ENCODE peak calls at places on chromosomes 11 and 22, in five cellular contexts. One of them, this sample, is unnamed.

GRCh38 chr11:38256436-38256835 is 1658.4 kb upstream of the RAG2 start:
- DNase-seq in Peyer's patch: no peak
- DNase-seq in OCI-LY7: no peak
- DNase-seq in fibroblast of villous mesenchyme: no peak
- DNase-seq in GM12865: no peak
- DNase-seq in this sample: no peak

GRCh38 chr11:117597083-117597482 is 199.9 kb downstream of the DSCAML1 start:
- DNase-seq in Peyer's patch: peak; percentile 52
- DNase-seq in OCI-LY7: peak; percentile 30
- DNase-seq in fibroblast of villous mesenchyme: peak; percentile 43
- DNase-seq in GM12865: peak; percentile 70
- DNase-seq in this sample: no peak

GRCh38 chr11:85718991-85719807 is 33.2 kb upstream of the CCDC89 start:
- DNase-seq in Peyer's patch: no peak
- DNase-seq in OCI-LY7: no peak
- DNase-seq in fibroblast of villous mesenchyme: peak; percentile 89
- DNase-seq in GM12865: no peak
- DNase-seq in this sample: peak; percentile 98

GRCh38 chr11:34004226-34004625 is 47.3 kb upstream of the CAPRIN1 start:
- DNase-seq in Peyer's patch: no peak
- DNase-seq in OCI-LY7: no peak
- DNase-seq in fibroblast of villous mesenchyme: no peak
- DNase-seq in GM12865: no peak
- DNase-seq in this sample: no peak

GRCh38 chr11:120400564-120401364 is 64.6 kb downstream of the ARHGEF12 start:
- DNase-seq in Peyer's patch: peak; percentile 64
- DNase-seq in OCI-LY7: no peak
- DNase-seq in fibroblast of villous mesenchyme: peak; percentile 99
- DNase-seq in GM12865: peak; percentile 18
- DNase-seq in this sample: peak; percentile 95

GRCh38 chr11:45661417-45662055 is 3.9 kb downstream of the CHST1 start:
- DNase-seq in Peyer's patch: no peak
- DNase-seq in OCI-LY7: no peak
- DNase-seq in fibroblast of villous mesenchyme: no peak
- DNase-seq in GM12865: no peak
- DNase-seq in this sample: no peak

GRCh38 chr11:116657842-116658825 is 114.7 kb downstream of the BUD13 start:
- DNase-seq in Peyer's patch: no peak
- DNase-seq in OCI-LY7: no peak
- DNase-seq in fibroblast of villous mesenchyme: no peak
- DNase-seq in GM12865: no peak
- DNase-seq in this sample: no peak

GRCh38 chr11:32374261-32374711 is 61.1 kb downstream of the WT1 start:
- DNase-seq in Peyer's patch: no peak
- DNase-seq in OCI-LY7: peak; percentile 47
- DNase-seq in fibroblast of villous mesenchyme: peak; percentile 30
- DNase-seq in GM12865: peak; percentile 80
- DNase-seq in this sample: no peak

GRCh38 chr22:19645391-19645790 is 68.9 kb upstream of the SEPTIN5 start:
- DNase-seq in Peyer's patch: peak; percentile 25
- DNase-seq in OCI-LY7: no peak
- DNase-seq in fibroblast of villous mesenchyme: no peak
- DNase-seq in GM12865: no peak
- DNase-seq in this sample: no peak

GRCh38 chr22:43446037-43446803 is 34.4 kb downstream of the MPPED1 start:
- DNase-seq in Peyer's patch: peak; percentile 6
- DNase-seq in OCI-LY7: no peak
- DNase-seq in fibroblast of villous mesenchyme: peak; percentile 1
- DNase-seq in GM12865: no peak
- DNase-seq in this sample: no peak

GRCh38 chr11:62687508-62688396 is 1.6 kb downstream of the LRRN4CL start:
- DNase-seq in Peyer's patch: no peak
- DNase-seq in OCI-LY7: no peak
- DNase-seq in fibroblast of villous mesenchyme: no peak
- DNase-seq in GM12865: no peak
- DNase-seq in this sample: no peak

GRCh38 chr11:17742019-17742418 is 7.4 kb downstream of the KCNC1 start:
- DNase-seq in Peyer's patch: no peak
- DNase-seq in OCI-LY7: no peak
- DNase-seq in fibroblast of villous mesenchyme: no peak
- DNase-seq in GM12865: no peak
- DNase-seq in this sample: no peak

GRCh38 chr11:64770120-64770519 is 8.2 kb downstream of the SF1 start:
- DNase-seq in Peyer's patch: no peak
- DNase-seq in OCI-LY7: no peak
- DNase-seq in fibroblast of villous mesenchyme: no peak
- DNase-seq in GM12865: no peak
- DNase-seq in this sample: no peak

GRCh38 chr11:2789331-2789730 is 89.5 kb upstream of the KCNQ1OT1 start:
- DNase-seq in Peyer's patch: peak; percentile 21
- DNase-seq in OCI-LY7: no peak
- DNase-seq in fibroblast of villous mesenchyme: no peak
- DNase-seq in GM12865: no peak
- DNase-seq in this sample: no peak

GRCh38 chr11:104291646-104292045 is 127.7 kb upstream of the PDGFD start:
- DNase-seq in Peyer's patch: no peak
- DNase-seq in OCI-LY7: no peak
- DNase-seq in fibroblast of villous mesenchyme: no peak
- DNase-seq in GM12865: no peak
- DNase-seq in this sample: no peak

GRCh38 chr22:28547132-28547842 is 132.4 kb downstream of the TTC28 start:
- DNase-seq in Peyer's patch: no peak
- DNase-seq in OCI-LY7: no peak
- DNase-seq in fibroblast of villous mesenchyme: peak; percentile 67
- DNase-seq in GM12865: no peak
- DNase-seq in this sample: no peak

GRCh38 chr11:126697937-126698336 is 302.6 kb downstream of the KIRREL3 start:
- DNase-seq in Peyer's patch: no peak
- DNase-seq in OCI-LY7: no peak
- DNase-seq in fibroblast of villous mesenchyme: no peak
- DNase-seq in GM12865: no peak
- DNase-seq in this sample: no peak

GRCh38 chr11:76978239-76978638 is 56.0 kb upstream of the B3GNT6 start:
- DNase-seq in Peyer's patch: no peak
- DNase-seq in OCI-LY7: no peak
- DNase-seq in fibroblast of villous mesenchyme: no peak
- DNase-seq in GM12865: no peak
- DNase-seq in this sample: no peak

GRCh38 chr22:45094081-45094720 is 69.5 kb upstream of the NUP50 start:
- DNase-seq in Peyer's patch: no peak
- DNase-seq in OCI-LY7: no peak
- DNase-seq in fibroblast of villous mesenchyme: no peak
- DNase-seq in GM12865: no peak
- DNase-seq in this sample: no peak

DNA sequence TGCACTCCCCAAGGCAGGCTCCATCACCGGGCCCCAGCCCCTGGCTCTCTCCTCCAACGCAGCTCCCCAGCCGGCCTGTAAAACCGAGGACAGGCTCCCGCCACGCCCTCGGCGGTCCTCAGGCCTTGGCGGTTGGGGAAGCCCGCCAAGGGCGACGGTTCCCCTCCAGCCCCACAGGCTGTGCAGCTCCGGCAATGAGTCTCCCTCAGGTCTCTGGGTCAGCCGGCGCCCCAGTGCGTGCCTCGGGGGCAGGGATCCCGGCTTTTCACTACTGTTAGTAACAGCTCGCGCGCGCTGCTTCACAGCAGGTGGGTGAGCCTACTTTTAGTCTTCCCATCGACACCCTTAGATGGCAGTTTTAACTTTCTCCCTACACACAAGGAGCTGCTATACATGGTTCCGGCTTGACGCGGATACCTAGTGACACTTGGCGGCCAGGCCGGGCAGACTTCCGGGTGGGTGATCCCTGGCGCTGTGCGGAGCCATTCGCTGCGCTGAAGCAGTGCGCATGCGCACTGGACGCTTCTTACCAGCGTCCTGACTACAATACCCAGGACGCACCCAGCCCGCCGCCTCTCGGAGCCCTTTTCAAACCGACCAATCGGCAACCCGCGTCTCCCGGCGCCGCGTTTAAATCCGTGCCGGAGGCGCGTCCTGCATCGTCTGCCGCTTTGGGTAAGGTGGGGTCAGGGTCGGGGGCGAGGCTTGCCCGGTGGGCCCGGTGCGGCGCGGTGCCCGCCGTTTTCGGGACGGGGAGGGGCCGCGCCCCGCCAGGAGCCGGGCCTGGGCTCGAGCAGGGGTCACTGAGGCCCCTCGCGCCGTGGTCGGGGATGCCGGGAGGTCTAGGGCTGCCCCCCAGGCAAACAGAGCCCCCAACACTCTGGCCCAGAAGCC is at the start of gene GTSE1:
- DNase-seq in Peyer's patch: peak; percentile 99
- DNase-seq in OCI-LY7: peak; percentile 99
- DNase-seq in fibroblast of villous mesenchyme: peak; percentile 97
- DNase-seq in GM12865: peak; percentile 99
- DNase-seq in this sample: peak; percentile 61
- TF ChIP-seq CTCF in Peyer's patch: peak; percentile 47
- TF ChIP-seq CTCF in OCI-LY7: peak; percentile 38
- TF ChIP-seq CTCF in fibroblast of villous mesenchyme: peak; percentile 10
- TF ChIP-seq CTCF in GM12865: peak; percentile 29
- TF ChIP-seq CTCF in this sample: peak; percentile 30

GRCh38 chr22:36026741-36027140 is 1.9 kb downstream of the RBFOX2 start:
- DNase-seq in Peyer's patch: no peak
- DNase-seq in OCI-LY7: peak; percentile 40
- DNase-seq in fibroblast of villous mesenchyme: peak; percentile 69
- DNase-seq in GM12865: no peak
- DNase-seq in this sample: no peak
- H3K4me3 ChIP-seq in Peyer's patch: peak overlapping the region; percentile 94
- H3K4me3 ChIP-seq in OCI-LY7: peak overlapping the region; percentile 96
- H3K4me3 ChIP-seq in fibroblast of villous mesenchyme: peak overlapping the region; percentile 96
- H3K4me3 ChIP-seq in GM12865: no peak overlapping the region
- H3K4me3 ChIP-seq in this sample: peak overlapping the region; percentile 71

GRCh38 chr22:39927544-39927943 is 26.7 kb downstream of the GRAP2 start:
- DNase-seq in Peyer's patch: no peak
- DNase-seq in OCI-LY7: no peak
- DNase-seq in fibroblast of villous mesenchyme: no peak
- DNase-seq in GM12865: no peak
- DNase-seq in this sample: no peak
- TF ChIP-seq CTCF in Peyer's patch: no peak
- TF ChIP-seq CTCF in OCI-LY7: peak; percentile 57
- TF ChIP-seq CTCF in fibroblast of villous mesenchyme: peak; percentile 17
- TF ChIP-seq CTCF in GM12865: peak; percentile 2
- TF ChIP-seq CTCF in this sample: no peak

GRCh38 chr11:134047586-134047999 is 21.3 kb upstream of the JAM3 start:
- DNase-seq in Peyer's patch: peak; percentile 70
- DNase-seq in OCI-LY7: no peak
- DNase-seq in fibroblast of villous mesenchyme: peak; percentile 87
- DNase-seq in GM12865: no peak
- DNase-seq in this sample: no peak

GRCh38 chr11:134044514-134045284 is 24.2 kb upstream of the JAM3 start:
- DNase-seq in Peyer's patch: no peak
- DNase-seq in OCI-LY7: no peak
- DNase-seq in fibroblast of villous mesenchyme: no peak
- DNase-seq in GM12865: no peak
- DNase-seq in this sample: no peak

GRCh38 chr11:134045799-134046635 is 22.9 kb upstream of the JAM3 start:
- DNase-seq in Peyer's patch: no peak
- DNase-seq in OCI-LY7: no peak
- DNase-seq in fibroblast of villous mesenchyme: peak; percentile 31
- DNase-seq in GM12865: no peak
- DNase-seq in this sample: no peak

GRCh38 chr11:134048028-134048427 is 20.8 kb upstream of the JAM3 start:
- DNase-seq in Peyer's patch: no peak
- DNase-seq in OCI-LY7: no peak
- DNase-seq in fibroblast of villous mesenchyme: no peak
- DNase-seq in GM12865: no peak
- DNase-seq in this sample: no peak

DNA sequence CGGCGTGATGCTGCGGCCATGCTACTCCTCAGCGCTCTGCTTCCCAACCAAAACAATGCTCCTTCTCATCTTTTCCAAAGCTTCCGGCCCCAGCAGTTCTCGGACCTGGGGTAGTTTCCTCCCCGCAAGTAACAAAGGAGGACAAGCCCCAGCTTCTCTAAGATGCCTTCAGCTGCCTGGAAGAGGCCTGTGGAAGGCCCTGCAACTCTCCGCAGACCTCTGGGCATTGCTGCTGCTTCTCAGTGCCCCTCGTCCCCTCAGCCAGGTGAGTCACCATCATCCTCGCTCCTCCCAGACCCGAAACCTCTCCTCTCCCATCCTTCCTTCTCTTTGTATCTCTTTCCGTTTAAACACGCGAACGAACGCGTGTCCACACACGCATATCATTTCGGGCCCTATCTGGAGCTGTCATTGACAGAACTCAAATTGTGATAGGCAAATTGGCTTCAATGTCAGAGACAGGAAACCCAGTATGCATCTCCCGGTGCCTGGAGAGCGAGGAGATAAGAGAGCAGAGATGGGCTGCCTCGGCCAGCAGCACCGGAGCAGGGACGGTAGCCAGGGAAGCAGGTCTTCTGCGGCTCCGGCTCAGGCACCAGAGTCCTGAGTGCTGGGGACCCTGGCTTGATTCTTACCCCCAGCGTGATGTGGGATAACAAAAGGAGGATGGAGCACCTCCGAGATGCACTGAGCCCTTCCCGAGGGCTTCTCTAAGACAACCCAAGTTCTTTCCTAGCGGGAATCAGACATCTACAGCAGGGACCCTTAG is 22.0 kb upstream of the JAM3 start:
- DNase-seq in Peyer's patch: no peak
- DNase-seq in OCI-LY7: no peak
- DNase-seq in fibroblast of villous mesenchyme: no peak
- DNase-seq in GM12865: no peak
- DNase-seq in this sample: no peak
- H3K4me3 ChIP-seq in Peyer's patch: no peak overlapping the region
- H3K4me3 ChIP-seq in OCI-LY7: no peak overlapping the region
- H3K4me3 ChIP-seq in fibroblast of villous mesenchyme: no peak overlapping the region
- H3K4me3 ChIP-seq in GM12865: no peak overlapping the region
- H3K4me3 ChIP-seq in this sample: no peak overlapping the region